ENCODE peak calls at places on chromosomes 6 and 20, in six cellular contexts. One of them, this sample, is unnamed.

GRCh38 chr20:58308680-58309527 is 611 bp upstream of the RAB22A start:
- DNase-seq in Peyer's patch: peak
- DNase-seq in left colon: peak
- DNase-seq in stimulated activated CD4-positive, alpha-beta T cell treated with anti-CD3 and anti-CD28 coated beads, Interleukin-1b, Interleukin-23, amount 100 ng/mL, for 48 hours: no peak
- DNase-seq in IMR-90: peak
- DNase-seq in activated CD8-positive, alpha-beta memory T cell treated with anti-CD3 and anti-CD28 coated beads for 24 hours: peak
- DNase-seq in this sample: peak

GRCh38 chr6:3398755-3399671 is 57.8 kb downstream of the SLC22A23 start:
- DNase-seq in Peyer's patch: peak
- DNase-seq in left colon: peak
- DNase-seq in stimulated activated CD4-positive, alpha-beta T cell treated with anti-CD3 and anti-CD28 coated beads, Interleukin-1b, Interleukin-23, amount 100 ng/mL, for 48 hours: no peak
- DNase-seq in IMR-90: no peak
- DNase-seq in activated CD8-positive, alpha-beta memory T cell treated with anti-CD3 and anti-CD28 coated beads for 24 hours: no peak
- DNase-seq in this sample: no peak

GRCh38 chr6:144528605-144529425 is 243.7 kb downstream of the UTRN start:
- DNase-seq in Peyer's patch: no peak
- DNase-seq in left colon: no peak
- DNase-seq in stimulated activated CD4-positive, alpha-beta T cell treated with anti-CD3 and anti-CD28 coated beads, Interleukin-1b, Interleukin-23, amount 100 ng/mL, for 48 hours: no peak
- DNase-seq in IMR-90: peak
- DNase-seq in activated CD8-positive, alpha-beta memory T cell treated with anti-CD3 and anti-CD28 coated beads for 24 hours: no peak
- DNase-seq in this sample: peak

GRCh38 chr6:148112851-148113319 is 229.8 kb upstream of the SASH1 start:
- DNase-seq in Peyer's patch: no peak
- DNase-seq in left colon: no peak
- DNase-seq in stimulated activated CD4-positive, alpha-beta T cell treated with anti-CD3 and anti-CD28 coated beads, Interleukin-1b, Interleukin-23, amount 100 ng/mL, for 48 hours: no peak
- DNase-seq in IMR-90: no peak
- DNase-seq in activated CD8-positive, alpha-beta memory T cell treated with anti-CD3 and anti-CD28 coated beads for 24 hours: no peak
- DNase-seq in this sample: no peak

GRCh38 chr6:166341915-166342292 is 441 bp downstream of the SFT2D1 start:
- DNase-seq in Peyer's patch: no peak
- DNase-seq in left colon: no peak
- DNase-seq in stimulated activated CD4-positive, alpha-beta T cell treated with anti-CD3 and anti-CD28 coated beads, Interleukin-1b, Interleukin-23, amount 100 ng/mL, for 48 hours: no peak
- DNase-seq in IMR-90: no peak
- DNase-seq in activated CD8-positive, alpha-beta memory T cell treated with anti-CD3 and anti-CD28 coated beads for 24 hours: peak
- DNase-seq in this sample: no peak

GRCh38 chr20:44618318-44618731 is 33.2 kb downstream of the ADA start:
- DNase-seq in Peyer's patch: peak
- DNase-seq in left colon: no peak
- DNase-seq in stimulated activated CD4-positive, alpha-beta T cell treated with anti-CD3 and anti-CD28 coated beads, Interleukin-1b, Interleukin-23, amount 100 ng/mL, for 48 hours: peak
- DNase-seq in IMR-90: no peak
- DNase-seq in activated CD8-positive, alpha-beta memory T cell treated with anti-CD3 and anti-CD28 coated beads for 24 hours: peak
- DNase-seq in this sample: no peak

GRCh38 chr6:113997106-113997505 is 26.2 kb upstream of the HDAC2 start:
- DNase-seq in Peyer's patch: no peak
- DNase-seq in left colon: no peak
- DNase-seq in stimulated activated CD4-positive, alpha-beta T cell treated with anti-CD3 and anti-CD28 coated beads, Interleukin-1b, Interleukin-23, amount 100 ng/mL, for 48 hours: no peak
- DNase-seq in IMR-90: peak
- DNase-seq in activated CD8-positive, alpha-beta memory T cell treated with anti-CD3 and anti-CD28 coated beads for 24 hours: no peak
- DNase-seq in this sample: peak

GRCh38 chr6:34154668-34155447 is 9.0 kb upstream of the GRM4 start:
- DNase-seq in Peyer's patch: peak
- DNase-seq in left colon: no peak
- DNase-seq in stimulated activated CD4-positive, alpha-beta T cell treated with anti-CD3 and anti-CD28 coated beads, Interleukin-1b, Interleukin-23, amount 100 ng/mL, for 48 hours: peak
- DNase-seq in IMR-90: peak
- DNase-seq in activated CD8-positive, alpha-beta memory T cell treated with anti-CD3 and anti-CD28 coated beads for 24 hours: peak
- DNase-seq in this sample: peak

GRCh38 chr6:106739387-106739786 is 110.0 kb downstream of the QRSL1 start:
- DNase-seq in Peyer's patch: no peak
- DNase-seq in left colon: peak
- DNase-seq in stimulated activated CD4-positive, alpha-beta T cell treated with anti-CD3 and anti-CD28 coated beads, Interleukin-1b, Interleukin-23, amount 100 ng/mL, for 48 hours: no peak
- DNase-seq in IMR-90: no peak
- DNase-seq in activated CD8-positive, alpha-beta memory T cell treated with anti-CD3 and anti-CD28 coated beads for 24 hours: no peak
- DNase-seq in this sample: no peak

GRCh38 chr6:41780623-41781301 is at the start of gene PRICKLE4:
- DNase-seq in Peyer's patch: peak
- DNase-seq in left colon: peak
- DNase-seq in stimulated activated CD4-positive, alpha-beta T cell treated with anti-CD3 and anti-CD28 coated beads, Interleukin-1b, Interleukin-23, amount 100 ng/mL, for 48 hours: no peak
- DNase-seq in IMR-90: no peak
- DNase-seq in activated CD8-positive, alpha-beta memory T cell treated with anti-CD3 and anti-CD28 coated beads for 24 hours: no peak
- DNase-seq in this sample: peak